ENCODE peak calls at places on chromosomes 5 and 9, in four cellular contexts. One of them, this sample, is unnamed.
A peak's percentile ranks its signal among the peaks of the same experiment; 100 is the strongest.

GRCh38 chr9:129708799-129709198 is 43.4 kb downstream of the PRRX2 start:
- DNase-seq in transverse colon: no peak
- DNase-seq in right lobe of liver: no peak
- DNase-seq in IMR-90: peak; percentile 20
- DNase-seq in this sample: no peak

GRCh38 chr9:69758001-69758730 is 1.6 kb downstream of the PTAR1 start:
- DNase-seq in transverse colon: no peak
- DNase-seq in IMR-90: peak; percentile 46
- DNase-seq in right lobe of liver: no peak
- DNase-seq in this sample: no peak

GRCh38 chr5:100834519-100834918 is 68.6 kb downstream of the ST8SIA4 start:
- DNase-seq in IMR-90: no peak
- DNase-seq in transverse colon: no peak
- DNase-seq in right lobe of liver: no peak
- DNase-seq in this sample: no peak

GRCh38 chr9:124792976-124793594 is 16.2 kb downstream of the OLFML2A start:
- DNase-seq in IMR-90: peak; percentile 49
- DNase-seq in right lobe of liver: no peak
- DNase-seq in transverse colon: no peak
- DNase-seq in this sample: no peak

GRCh38 chr5:9654886-9655285 is 24.7 kb upstream of the TAS2R1 start:
- DNase-seq in IMR-90: peak; percentile 36
- DNase-seq in right lobe of liver: no peak
- DNase-seq in transverse colon: no peak
- DNase-seq in this sample: no peak

GRCh38 chr5:123717139-123717538 is 205.2 kb downstream of the CSNK1G3 start:
- DNase-seq in IMR-90: peak; percentile 85
- DNase-seq in transverse colon: no peak
- DNase-seq in right lobe of liver: no peak
- DNase-seq in this sample: no peak

GRCh38 chr9:89880721-89881120 is 275.9 kb downstream of the GADD45G start:
- DNase-seq in right lobe of liver: no peak
- DNase-seq in IMR-90: no peak
- DNase-seq in transverse colon: no peak
- DNase-seq in this sample: no peak

GRCh38 chr9:126695186-126696090 is 81.7 kb downstream of the LMX1B start:
- DNase-seq in transverse colon: no peak
- DNase-seq in right lobe of liver: no peak
- DNase-seq in IMR-90: no peak
- DNase-seq in this sample: no peak

GRCh38 chr9:110923601-110924000 is 114.7 kb downstream of the LPAR1 start:
- DNase-seq in transverse colon: no peak
- DNase-seq in right lobe of liver: no peak
- DNase-seq in IMR-90: peak; percentile 61
- DNase-seq in this sample: no peak

GRCh38 chr9:78831726-78832125 is 534.8 kb downstream of the PSAT1 start:
- DNase-seq in IMR-90: peak; percentile 17
- DNase-seq in right lobe of liver: no peak
- DNase-seq in transverse colon: no peak
- DNase-seq in this sample: no peak

GRCh38 chr5:95864944-95865504 is 42.5 kb upstream of the GLRX start:
- DNase-seq in transverse colon: peak; percentile 53
- DNase-seq in IMR-90: peak; percentile 58
- DNase-seq in right lobe of liver: no peak
- DNase-seq in this sample: no peak

GRCh38 chr9:98908897-98909634 is 34.6 kb upstream of the COL15A1 start:
- DNase-seq in IMR-90: peak; percentile 91
- DNase-seq in transverse colon: no peak
- DNase-seq in right lobe of liver: no peak
- DNase-seq in this sample: no peak

GRCh38 chr5:17230808-17231525 is 13.5 kb downstream of the BASP1 start:
- DNase-seq in IMR-90: no peak
- DNase-seq in transverse colon: no peak
- DNase-seq in right lobe of liver: no peak
- DNase-seq in this sample: no peak

GRCh38 chr5:102823441-102823874 is 68.4 kb downstream of the PAM start:
- DNase-seq in IMR-90: peak; percentile 62
- DNase-seq in right lobe of liver: no peak
- DNase-seq in transverse colon: no peak
- DNase-seq in this sample: no peak

GRCh38 chr5:168964182-168964581 is 336.8 kb downstream of the SLIT3 start:
- DNase-seq in right lobe of liver: no peak
- DNase-seq in IMR-90: no peak
- DNase-seq in transverse colon: no peak
- DNase-seq in this sample: no peak

GRCh38 chr9:132440769-132441168 is 30.8 kb downstream of the CFAP77 start:
- DNase-seq in IMR-90: no peak
- DNase-seq in transverse colon: no peak
- DNase-seq in right lobe of liver: no peak
- DNase-seq in this sample: no peak

GRCh38 chr5:39411051-39411450 is 13.7 kb downstream of the DAB2 start:
- DNase-seq in transverse colon: no peak
- DNase-seq in right lobe of liver: no peak
- DNase-seq in IMR-90: peak; percentile 84
- DNase-seq in this sample: peak; percentile 11

GRCh38 chr5:137921931-137922330 is 32.7 kb downstream of the PKD2L2 start:
- DNase-seq in right lobe of liver: no peak
- DNase-seq in transverse colon: no peak
- DNase-seq in IMR-90: peak; percentile 36
- DNase-seq in this sample: no peak

GRCh38 chr5:165139730-165140129 is 1634.3 kb downstream of the MAT2B start:
- DNase-seq in IMR-90: no peak
- DNase-seq in transverse colon: no peak
- DNase-seq in right lobe of liver: no peak
- DNase-seq in this sample: peak; percentile 78

DNA sequence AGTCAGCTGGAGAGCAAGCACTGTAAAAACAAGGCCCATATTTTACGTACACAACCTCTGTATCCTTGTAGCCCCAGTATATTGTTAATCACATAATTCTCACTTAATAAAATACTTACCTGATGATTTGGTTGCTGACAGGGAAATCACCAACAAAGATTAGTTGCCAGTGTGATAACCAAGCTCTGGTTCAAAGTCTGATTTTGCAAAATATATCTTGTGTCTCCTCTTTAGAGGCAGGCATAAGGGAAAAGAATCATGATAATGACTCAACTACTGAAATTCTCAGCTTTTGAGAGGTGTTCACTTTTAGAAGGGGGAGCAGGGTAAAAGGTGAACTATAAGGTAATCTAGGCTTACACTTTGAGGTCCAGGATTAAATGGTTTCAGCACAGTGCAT is 351.1 kb upstream of the CD180 start:
- DNase-seq in right lobe of liver: no peak
- DNase-seq in transverse colon: no peak
- DNase-seq in IMR-90: no peak
- DNase-seq in this sample: no peak
- TF ChIP-seq POLR2A in right lobe of liver: no peak
- TF ChIP-seq POLR2A in transverse colon: no peak
- TF ChIP-seq POLR2A in IMR-90: no peak
- TF ChIP-seq POLR2A in this sample: no peak

GRCh38 chr9:114385412-114386181 is 2.2 kb downstream of the AKNA start:
- DNase-seq in transverse colon: peak; percentile 89
- DNase-seq in right lobe of liver: peak; percentile 79
- DNase-seq in IMR-90: peak; percentile 95
- DNase-seq in this sample: peak; percentile 97
- TF ChIP-seq POLR2A in transverse colon: peak; percentile 83
- TF ChIP-seq POLR2A in right lobe of liver: peak; percentile 78
- TF ChIP-seq POLR2A in IMR-90: no peak
- TF ChIP-seq POLR2A in this sample: peak; percentile 54

GRCh38 chr9:128607642-128608350 is 48.9 kb downstream of the DYNC2I2 start:
- DNase-seq in right lobe of liver: peak; percentile 95
- DNase-seq in IMR-90: peak; percentile 7
- DNase-seq in transverse colon: peak; percentile 27
- DNase-seq in this sample: no peak
- TF ChIP-seq POLR2A in right lobe of liver: no peak
- TF ChIP-seq POLR2A in IMR-90: no peak
- TF ChIP-seq POLR2A in transverse colon: no peak
- TF ChIP-seq POLR2A in this sample: no peak

DNA sequence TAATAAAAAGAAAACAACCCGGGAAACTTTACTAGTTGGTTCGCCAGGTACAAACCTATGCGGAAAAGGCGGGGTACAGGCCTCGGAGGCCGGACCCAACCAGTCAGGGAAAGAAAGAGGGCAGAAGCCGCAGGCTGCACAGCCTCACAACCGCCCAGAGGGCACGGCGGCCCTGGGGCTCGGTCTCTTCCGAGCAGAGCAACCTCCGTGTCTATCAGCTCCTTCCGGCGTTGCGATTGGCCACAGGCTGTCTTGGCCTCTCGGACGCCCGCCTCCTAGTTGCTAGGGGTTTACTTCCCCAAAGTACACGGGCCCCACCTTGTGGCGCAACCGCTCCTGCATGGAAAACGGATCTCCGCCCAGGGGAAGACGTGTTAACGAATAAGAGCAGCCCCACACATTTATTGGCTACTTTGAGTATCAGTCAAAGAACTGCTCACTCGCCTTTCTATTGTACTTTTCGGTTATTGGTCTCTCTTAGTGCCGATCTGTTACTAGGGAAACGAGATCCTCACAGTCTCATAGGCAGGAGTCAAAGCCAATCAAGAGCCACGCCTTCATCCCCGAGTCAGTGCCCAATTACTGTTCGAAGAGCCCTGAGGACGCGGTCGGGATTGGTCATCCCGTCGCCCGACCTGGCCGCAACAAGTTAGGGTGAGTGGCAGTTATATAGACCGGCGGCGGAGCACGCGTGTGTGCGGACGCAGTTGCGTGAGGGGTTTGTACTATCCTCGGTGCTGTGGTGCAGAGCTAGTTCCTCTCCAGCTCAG is at the start of gene G3BP1:
- DNase-seq in IMR-90: peak; percentile 100
- DNase-seq in right lobe of liver: peak; percentile 100
- DNase-seq in transverse colon: peak; percentile 100
- DNase-seq in this sample: peak; percentile 100
- TF ChIP-seq POLR2A in IMR-90: peak; percentile 97
- TF ChIP-seq POLR2A in right lobe of liver: peak; percentile 98
- TF ChIP-seq POLR2A in transverse colon: peak; percentile 91
- TF ChIP-seq POLR2A in this sample: peak; percentile 97

GRCh38 chr9:120912958-120913672 is 13.5 kb downstream of the TRAF1 start:
- DNase-seq in IMR-90: no peak
- DNase-seq in transverse colon: no peak
- DNase-seq in right lobe of liver: no peak
- DNase-seq in this sample: no peak

GRCh38 chr9:120909904-120910303 is 16.7 kb downstream of the TRAF1 start:
- DNase-seq in IMR-90: no peak
- DNase-seq in right lobe of liver: no peak
- DNase-seq in transverse colon: no peak
- DNase-seq in this sample: peak; percentile 72

GRCh38 chr9:120910643-120911042 is 16.0 kb downstream of the TRAF1 start:
- DNase-seq in IMR-90: no peak
- DNase-seq in transverse colon: no peak
- DNase-seq in right lobe of liver: no peak
- DNase-seq in this sample: no peak

GRCh38 chr9:120913673-120914266 is 12.8 kb downstream of the TRAF1 start:
- DNase-seq in IMR-90: no peak
- DNase-seq in transverse colon: no peak
- DNase-seq in right lobe of liver: no peak
- DNase-seq in this sample: peak; percentile 46

GRCh38 chr9:120911295-120911843 is 15.2 kb downstream of the TRAF1 start:
- DNase-seq in transverse colon: no peak
- DNase-seq in IMR-90: no peak
- DNase-seq in right lobe of liver: no peak
- DNase-seq in this sample: no peak
- TF ChIP-seq POLR2A in transverse colon: no peak
- TF ChIP-seq POLR2A in IMR-90: no peak
- TF ChIP-seq POLR2A in right lobe of liver: no peak
- TF ChIP-seq POLR2A in this sample: no peak